ENCODE peak calls at places on chromosome 6, in six cellular contexts. P, G, H, J, F and T are unnamed samples.
A peak's percentile ranks its signal among the peaks of the same experiment; 100 is the strongest.

GRCh38 chr6:89689732-89690131 is 51.2 kb upstream of the LYRM2 start:
- DNase-seq in P (no peak), G (no peak), H (no peak), J (no peak), F (no peak), T (no peak)

GRCh38 chr6:80639243-80639642 is 532.8 kb downstream of the BCKDHB start:
- DNase-seq in P (no peak), G (no peak), H (no peak), J (no peak), F (no peak), T (no peak)

GRCh38 chr6:116533233-116533957 is 12.1 kb downstream of the TRAPPC3L start:
- DNase-seq in P (no peak), G (no peak), H (no peak), J (peak; percentile 14), F (no peak), T (no peak)

GRCh38 chr6:85394853-85395538 is 54.9 kb upstream of the NT5E start:
- DNase-seq in P (no peak), G (no peak), H (no peak), J (no peak), F (no peak), T (no peak)

GRCh38 chr6:156396791-156397418 is 380.3 kb upstream of the ARID1B start:
- DNase-seq in P (no peak), G (peak; percentile 22), H (no peak), J (no peak), F (no peak), T (peak; percentile 11)

GRCh38 chr6:92828786-92829185 is 590.6 kb downstream of the EPHA7 start:
- DNase-seq in P (no peak), G (no peak), H (no peak), J (no peak), F (no peak), T (no peak)

GRCh38 chr6:79240509-79240908 is 6.0 kb upstream of the HMGN3 start:
- DNase-seq in P (no peak), G (no peak), H (no peak), J (peak; percentile 10), F (peak; percentile 68), T (no peak)

GRCh38 chr6:136964368-136964767 is 42.3 kb downstream of the SLC35D3 start:
- DNase-seq in P (no peak), G (no peak), H (no peak), J (no peak), F (no peak), T (no peak)

GRCh38 chr6:7373739-7374138 is 15.8 kb downstream of the CAGE1 start:
- DNase-seq in P (no peak), G (no peak), H (no peak), J (no peak), F (no peak), T (no peak)

GRCh38 chr6:13985663-13986325 is 61.0 kb downstream of the RNF182 start:
- DNase-seq in P (no peak), G (no peak), H (no peak), J (no peak), F (no peak), T (no peak)

GRCh38 chr6:37546141-37546871 is 46.6 kb upstream of the CCDC167 start:
- DNase-seq in P (no peak), G (no peak), H (no peak), J (no peak), F (peak; percentile 16), T (no peak)

GRCh38 chr6:146289816-146290588 is 253.6 kb upstream of the RAB32 start:
- DNase-seq in P (no peak), G (no peak), H (no peak), J (no peak), F (peak; percentile 51), T (no peak)

GRCh38 chr6:106773482-106773881 is 144.1 kb downstream of the QRSL1 start:
- DNase-seq in P (no peak), G (no peak), H (no peak), J (no peak), F (no peak), T (no peak)